ENCODE peak calls at places on chromosomes 7 and 10, in nine cellular contexts. N is upper lobe of right lung; U is effector memory CD4-positive, alpha-beta T cell; Y is neuronal stem cell; T is cardiac muscle cell; W is mammary epithelial cell; A is A549; I is SJSA1; G is heart left ventricle. L is an unnamed sample.

GRCh38 chr10:132845041-132845551 is 59.1 kb upstream of the NKX6-2 start:
- DNase-seq in N (peak; percentile 52), G (no peak), A (no peak), U (no peak), Y (no peak), T (no peak), W (no peak), I (peak; percentile 38), L (no peak)

GRCh38 chr10:59098811-59099452 is 77.5 kb upstream of the PHYHIPL start:
- DNase-seq in I (no peak), U (no peak), A (no peak), N (no peak), W (no peak), Y (no peak), G (no peak), T (no peak), L (no peak)

GRCh38 chr7:117686311-117686935 is 186.8 kb downstream of the CTTNBP2 start:
- DNase-seq in Y (no peak), A (no peak), W (no peak), T (no peak), U (no peak), G (no peak), I (no peak), N (no peak), L (no peak)

GRCh38 chr7:21544303-21544656 is 1.4 kb downstream of the DNAH11 start:
- DNase-seq in U (no peak), Y (no peak), I (no peak), N (no peak), W (no peak), A (no peak), G (no peak), T (no peak), L (no peak)

GRCh38 chr7:152120210-152120609 is 94.7 kb downstream of the GALNT11 start:
- DNase-seq in N (no peak), U (no peak), I (no peak), A (no peak), G (no peak), Y (no peak), W (no peak), T (no peak), L (no peak)

GRCh38 chr7:1842321-1843221 is 172.5 kb downstream of the ELFN1 start:
- DNase-seq in A (no peak), W (no peak), Y (no peak), U (no peak), N (peak; percentile 59), T (peak; percentile 48), G (peak; percentile 66), I (no peak), L (no peak)

GRCh38 chr10:62109532-62110293 is 158.9 kb downstream of the RTKN2 start:
- DNase-seq in T (no peak), U (no peak), A (no peak), G (no peak), N (no peak), Y (no peak), W (no peak), I (no peak), L (no peak)

GRCh38 chr10:100370976-100371706 is 24.1 kb downstream of the SCD start:
- DNase-seq in I (peak; percentile 89), G (peak; percentile 86), W (peak; percentile 94), U (peak; percentile 25), N (peak; percentile 88), T (peak; percentile 60), Y (peak; percentile 52), A (peak; percentile 89), L (peak; percentile 95)

GRCh38 chr7:46576950-46577349 is 655.9 kb upstream of the IGFBP3 start:
- DNase-seq in I (no peak), Y (no peak), W (no peak), G (no peak), U (no peak), T (no peak), N (no peak), A (no peak), L (no peak)

GRCh38 chr7:39404910-39405309 is 161.3 kb upstream of the YAE1 start:
- DNase-seq in T (no peak), Y (no peak), G (no peak), U (no peak), A (no peak), W (no peak), N (no peak), I (no peak), L (no peak)

GRCh38 chr10:22682237-22683192 is 31.9 kb downstream of the PIP4K2A start:
- DNase-seq in I (no peak), G (no peak), U (peak; percentile 48), Y (no peak), A (peak; percentile 53), W (peak; percentile 91), T (peak; percentile 18), N (no peak), L (peak; percentile 7)

GRCh38 chr7:7188091-7188490 is 5.7 kb downstream of the C1GALT1 start:
- DNase-seq in A (no peak), W (no peak), T (no peak), Y (no peak), N (no peak), I (no peak), G (no peak), U (no peak), L (no peak)

DNA sequence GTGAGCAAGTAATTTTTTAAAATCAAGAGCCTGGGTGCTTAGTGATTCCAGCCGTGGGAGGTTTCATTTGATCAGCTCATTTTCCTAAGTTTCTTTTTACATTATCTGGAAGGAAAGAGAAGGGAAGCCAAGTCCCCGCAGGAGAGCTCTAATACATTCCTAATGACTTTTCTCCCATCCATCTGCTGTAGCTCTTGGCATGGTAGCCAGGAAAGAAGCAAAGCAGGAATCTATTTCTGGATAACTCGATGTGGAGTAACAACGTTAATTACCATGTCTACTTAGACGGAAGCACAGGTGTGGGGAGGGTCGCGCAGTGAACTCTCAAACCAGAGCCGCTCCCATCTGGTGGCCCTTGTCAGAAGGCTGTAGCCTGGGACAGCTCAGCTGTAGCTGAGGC is 121.9 kb downstream of the PAXIP1 start:
- DNase-seq in N (no peak), A (no peak), T (no peak), W (no peak), G (no peak), U (no peak), I (no peak), Y (no peak), L (no peak)
- H3K9me3 ChIP-seq in N (no peaks in the 10 kb centered on the region), A (peaks cover 9% of the 10 kb centered on the region), T (no peaks in the 10 kb centered on the region), W (peaks cover 25% of the 10 kb centered on the region), G (no peaks in the 10 kb centered on the region), U (no peaks in the 10 kb centered on the region), I (peaks cover 12% of the 10 kb centered on the region), Y (peaks cover 15% of the 10 kb centered on the region), L (no peaks in the 10 kb centered on the region)

DNA sequence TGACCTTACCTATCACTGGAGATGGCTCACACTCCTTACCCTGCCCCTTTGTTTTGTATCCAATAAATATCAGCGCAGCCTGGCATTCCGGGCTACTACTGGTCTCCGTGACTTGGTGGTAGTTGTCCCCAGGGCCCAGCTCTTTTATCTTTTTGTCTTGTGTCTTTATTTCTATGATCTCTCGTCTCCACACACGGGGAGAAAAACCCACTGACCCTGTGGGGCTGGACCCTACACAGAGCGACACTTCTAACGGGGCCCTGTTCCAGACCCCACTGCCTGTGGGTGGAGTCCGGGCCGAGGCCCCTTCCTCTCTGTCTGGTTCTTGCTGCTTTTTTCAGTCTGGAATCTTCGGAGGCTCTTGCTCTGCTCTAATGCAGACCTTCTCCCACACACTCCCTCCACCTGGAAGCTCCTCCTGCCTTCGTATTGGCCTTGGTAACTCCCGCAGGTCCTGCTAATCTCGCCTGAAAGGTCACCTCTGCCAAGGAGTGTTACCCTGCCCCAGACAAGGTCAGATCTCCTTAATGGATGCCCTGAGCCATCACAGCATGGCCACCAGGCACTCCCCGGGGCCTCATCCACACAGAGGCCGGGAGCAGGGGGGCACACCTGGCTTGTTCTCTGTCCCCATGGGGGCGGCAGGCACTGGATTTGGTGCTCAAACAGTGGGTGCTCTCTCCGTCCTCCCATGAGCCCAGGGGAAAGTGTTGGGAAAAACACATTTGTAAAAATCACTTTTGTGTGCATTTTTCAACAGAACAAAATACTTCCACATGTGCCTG is 531.7 kb downstream of the PTPRN2 start:
- DNase-seq in U (no peak), G (no peak), T (no peak), Y (no peak), W (no peak), N (peak; percentile 34), A (no peak), I (no peak), L (no peak)
- H3K9me3 ChIP-seq in U (no peaks in the 10 kb centered on the region), G (no peaks in the 10 kb centered on the region), T (no peaks in the 10 kb centered on the region), Y (peaks cover under 1% of the 10 kb centered on the region), W (peaks cover 37% of the 10 kb centered on the region), N (no peaks in the 10 kb centered on the region), A (peaks cover 5% of the 10 kb centered on the region), I (no peaks in the 10 kb centered on the region), L (no peaks in the 10 kb centered on the region)

GRCh38 chr7:36941359-36941758 is 217.1 kb upstream of the AOAH start:
- DNase-seq in U (no peak), G (no peak), A (no peak), I (no peak), Y (no peak), T (no peak), W (no peak), N (no peak), L (no peak)
- H3K9me3 ChIP-seq in U (peaks cover 44% of the 10 kb centered on the region), G (peaks cover 69% of the 10 kb centered on the region), A (peaks cover 36% of the 10 kb centered on the region), I (no peaks in the 10 kb centered on the region), Y (peaks cover 8% of the 10 kb centered on the region), T (no peaks in the 10 kb centered on the region), W (peaks cover 26% of the 10 kb centered on the region), N (peaks cover 31% of the 10 kb centered on the region), L (peaks cover 7% of the 10 kb centered on the region)

GRCh38 chr10:131143425-131144165 is 167.9 kb downstream of the TCERG1L start:
- DNase-seq in N (peak; percentile 35), U (no peak), T (peak; percentile 39), W (no peak), G (no peak), I (no peak), Y (no peak), A (no peak), L (no peak)
- H3K9me3 ChIP-seq in N (no peaks in the 10 kb centered on the region), U (no peaks in the 10 kb centered on the region), T (no peaks in the 10 kb centered on the region), W (peaks cover 24% of the 10 kb centered on the region), G (no peaks in the 10 kb centered on the region), I (peaks cover 23% of the 10 kb centered on the region), Y (no peaks in the 10 kb centered on the region), A (no peaks in the 10 kb centered on the region), L (no peaks in the 10 kb centered on the region)

GRCh38 chr7:135634191-135634878 is 28.0 kb upstream of the STMP1 start:
- DNase-seq in U (no peak), G (no peak), N (no peak), A (no peak), I (no peak), Y (no peak), T (no peak), W (no peak), L (no peak)
- H3K9me3 ChIP-seq in U (no peaks in the 10 kb centered on the region), G (no peaks in the 10 kb centered on the region), N (no peaks in the 10 kb centered on the region), A (no peaks in the 10 kb centered on the region), I (no peaks in the 10 kb centered on the region), Y (no peaks in the 10 kb centered on the region), T (no peaks in the 10 kb centered on the region), W (no peaks in the 10 kb centered on the region), L (no peaks in the 10 kb centered on the region)

GRCh38 chr7:265192-265997 is 24.6 kb upstream of the FOXL3 start:
- DNase-seq in I (no peak), A (no peak), G (peak; percentile 48), Y (no peak), N (no peak), W (no peak), U (no peak), T (no peak), L (no peak)
- H3K9me3 ChIP-seq in I (peaks cover 18% of the 10 kb centered on the region), A (peaks cover 46% of the 10 kb centered on the region), G (peaks cover 2% of the 10 kb centered on the region), Y (peaks cover 21% of the 10 kb centered on the region), N (no peaks in the 10 kb centered on the region), W (peaks cover 27% of the 10 kb centered on the region), U (no peaks in the 10 kb centered on the region), T (no peaks in the 10 kb centered on the region), L (peaks cover 9% of the 10 kb centered on the region)